ENCODE peak calls at places on chromosomes 13 and 19, in seven cellular contexts. One of them, this sample, is unnamed.

GRCh38 chr19:48506138-48506733 is 5.4 kb downstream of the LMTK3 start:
- ATAC-seq in upper lobe of right lung: no peak
- ATAC-seq in naive thymus-derived CD4-positive, alpha-beta T cell: peak; percentile 42
- ATAC-seq in T-helper 17 cell: no peak
- ATAC-seq in body of pancreas: no peak
- ATAC-seq in right cardiac atrium: no peak
- ATAC-seq in WTC11: no peak
- ATAC-seq in this sample: peak; percentile 26

GRCh38 chr19:15453091-15453498 is 3.3 kb upstream of the WIZ start:
- ATAC-seq in upper lobe of right lung: peak; percentile 6
- ATAC-seq in naive thymus-derived CD4-positive, alpha-beta T cell: no peak
- ATAC-seq in T-helper 17 cell: no peak
- ATAC-seq in body of pancreas: peak; percentile 24
- ATAC-seq in right cardiac atrium: peak; percentile 25
- ATAC-seq in WTC11: no peak
- ATAC-seq in this sample: peak; percentile 58

GRCh38 chr13:30408319-30409101 is 13.8 kb upstream of the UBE2L5 start:
- ATAC-seq in upper lobe of right lung: peak; percentile 98
- ATAC-seq in naive thymus-derived CD4-positive, alpha-beta T cell: peak; percentile 97
- ATAC-seq in T-helper 17 cell: peak; percentile 95
- ATAC-seq in body of pancreas: peak; percentile 97
- ATAC-seq in right cardiac atrium: peak; percentile 96
- ATAC-seq in WTC11: peak; percentile 97
- ATAC-seq in this sample: no peak

GRCh38 chr19:52335768-52336116 is 301 bp upstream of the ZNF610 start:
- ATAC-seq in upper lobe of right lung: peak; percentile 35
- ATAC-seq in naive thymus-derived CD4-positive, alpha-beta T cell: peak; percentile 18
- ATAC-seq in T-helper 17 cell: peak; percentile 15
- ATAC-seq in body of pancreas: no peak
- ATAC-seq in right cardiac atrium: peak; percentile 60
- ATAC-seq in WTC11: peak; percentile 20
- ATAC-seq in this sample: peak; percentile 33

GRCh38 chr19:10553943-10554381 is 10.3 kb downstream of the ATG4D start:
- ATAC-seq in upper lobe of right lung: peak; percentile 8
- ATAC-seq in naive thymus-derived CD4-positive, alpha-beta T cell: peak; percentile 84
- ATAC-seq in T-helper 17 cell: peak; percentile 89
- ATAC-seq in body of pancreas: no peak
- ATAC-seq in right cardiac atrium: no peak
- ATAC-seq in WTC11: no peak
- ATAC-seq in this sample: no peak

GRCh38 chr19:49800771-49801170 is 12.3 kb downstream of the FUZ start:
- ATAC-seq in upper lobe of right lung: no peak
- ATAC-seq in naive thymus-derived CD4-positive, alpha-beta T cell: no peak
- ATAC-seq in T-helper 17 cell: no peak
- ATAC-seq in body of pancreas: no peak
- ATAC-seq in right cardiac atrium: no peak
- ATAC-seq in WTC11: no peak
- ATAC-seq in this sample: no peak

GRCh38 chr13:112522578-112522977 is 65.4 kb downstream of the TUBGCP3 start:
- ATAC-seq in upper lobe of right lung: no peak
- ATAC-seq in naive thymus-derived CD4-positive, alpha-beta T cell: no peak
- ATAC-seq in T-helper 17 cell: no peak
- ATAC-seq in body of pancreas: no peak
- ATAC-seq in right cardiac atrium: no peak
- ATAC-seq in WTC11: no peak
- ATAC-seq in this sample: peak; percentile 21

GRCh38 chr19:54875506-54875905 is 1.5 kb downstream of the FCAR start:
- ATAC-seq in upper lobe of right lung: peak; percentile 82
- ATAC-seq in naive thymus-derived CD4-positive, alpha-beta T cell: peak; percentile 64
- ATAC-seq in T-helper 17 cell: no peak
- ATAC-seq in body of pancreas: no peak
- ATAC-seq in right cardiac atrium: no peak
- ATAC-seq in WTC11: no peak
- ATAC-seq in this sample: no peak

GRCh38 chr19:4972509-4973230 is 3.8 kb downstream of the KDM4B start:
- ATAC-seq in upper lobe of right lung: no peak
- ATAC-seq in naive thymus-derived CD4-positive, alpha-beta T cell: no peak
- ATAC-seq in T-helper 17 cell: no peak
- ATAC-seq in body of pancreas: no peak
- ATAC-seq in right cardiac atrium: no peak
- ATAC-seq in WTC11: no peak
- ATAC-seq in this sample: no peak

GRCh38 chr19:45800009-45800553 is 7.4 kb upstream of the DMWD start:
- ATAC-seq in upper lobe of right lung: peak; percentile 7
- ATAC-seq in naive thymus-derived CD4-positive, alpha-beta T cell: no peak
- ATAC-seq in T-helper 17 cell: no peak
- ATAC-seq in body of pancreas: no peak
- ATAC-seq in right cardiac atrium: no peak
- ATAC-seq in WTC11: no peak
- ATAC-seq in this sample: peak; percentile 53

GRCh38 chr19:10876459-10877240 is 5.3 kb downstream of the CARM1 start:
- ATAC-seq in upper lobe of right lung: peak; percentile 46
- ATAC-seq in naive thymus-derived CD4-positive, alpha-beta T cell: peak; percentile 43
- ATAC-seq in T-helper 17 cell: no peak
- ATAC-seq in body of pancreas: peak; percentile 3
- ATAC-seq in right cardiac atrium: peak; percentile 51
- ATAC-seq in WTC11: no peak
- ATAC-seq in this sample: no peak

GRCh38 chr13:24822640-24823039 is 58.7 kb downstream of the RNF17 start:
- ATAC-seq in upper lobe of right lung: no peak
- ATAC-seq in naive thymus-derived CD4-positive, alpha-beta T cell: no peak
- ATAC-seq in T-helper 17 cell: no peak
- ATAC-seq in body of pancreas: no peak
- ATAC-seq in right cardiac atrium: no peak
- ATAC-seq in WTC11: no peak
- ATAC-seq in this sample: no peak

GRCh38 chr13:24500977-24501376 is 11.6 kb downstream of the PARP4 start:
- ATAC-seq in upper lobe of right lung: no peak
- ATAC-seq in naive thymus-derived CD4-positive, alpha-beta T cell: no peak
- ATAC-seq in T-helper 17 cell: no peak
- ATAC-seq in body of pancreas: no peak
- ATAC-seq in right cardiac atrium: peak; percentile 78
- ATAC-seq in WTC11: no peak
- ATAC-seq in this sample: peak; percentile 83

GRCh38 chr19:39199025-39199424 is 2.3 kb downstream of the NCCRP1 start:
- ATAC-seq in upper lobe of right lung: no peak
- ATAC-seq in naive thymus-derived CD4-positive, alpha-beta T cell: no peak
- ATAC-seq in T-helper 17 cell: no peak
- ATAC-seq in body of pancreas: peak; percentile 77
- ATAC-seq in right cardiac atrium: peak; percentile 75
- ATAC-seq in WTC11: no peak
- ATAC-seq in this sample: peak; percentile 8

This sample was measured in SK-N-SH treated with all-trans-retinoic acid at 6 μM for 48 hours.